ENCODE peak calls at places on chromosomes 11 and 22, in five cellular contexts. X, W, I, E and K are unnamed samples.

GRCh38 chr11:119509969-119510401 is 87.0 kb upstream of the THY1 start:
- DNase-seq in W (no peak), E (peak), X (peak), I (peak), K (no peak)

GRCh38 chr11:2097356-2097997 is 41.7 kb downstream of the IGF2 start:
- DNase-seq in X (no peak), W (peak), E (peak), I (no peak), K (no peak)

GRCh38 chr11:14127679-14128078 is 165.2 kb downstream of the SPON1 start:
- DNase-seq in I (no peak), E (no peak), W (no peak), X (no peak), K (no peak)

GRCh38 chr11:62370743-62371440 is 33.6 kb downstream of the ASRGL1 start:
- DNase-seq in X (no peak), W (peak), I (no peak), E (no peak), K (no peak)

GRCh38 chr11:79229047-79229446 is 211.8 kb downstream of the TENM4 start:
- DNase-seq in X (no peak), W (no peak), E (no peak), I (no peak), K (no peak)

GRCh38 chr22:27990879-27991278 is 71.8 kb upstream of the PITPNB start:
- DNase-seq in W (no peak), I (no peak), E (peak), X (no peak), K (peak)

GRCh38 chr11:65003282-65003681 is 6.5 kb upstream of the BATF2 start:
- DNase-seq in X (no peak), W (no peak), E (peak), I (no peak), K (no peak)

GRCh38 chr22:37713761-37714160 is 16.9 kb downstream of the TRIOBP start:
- DNase-seq in I (no peak), W (no peak), E (no peak), X (no peak), K (no peak)

GRCh38 chr11:101866619-101867491 is 48.0 kb upstream of the CEP126 start:
- DNase-seq in X (peak), W (no peak), I (no peak), E (peak), K (no peak)

GRCh38 chr11:32079511-32079910 is 11.4 kb upstream of the RCN1 start:
- DNase-seq in X (no peak), E (no peak), I (no peak), W (no peak), K (no peak)

GRCh38 chr22:39589880-39590279 is 19.3 kb downstream of the CACNA1I start:
- DNase-seq in W (no peak), X (no peak), I (no peak), E (no peak), K (no peak)

GRCh38 chr22:23220485-23221350 is 40.4 kb downstream of the BCR start:
- DNase-seq in I (no peak), W (peak), X (no peak), E (no peak), K (no peak)

GRCh38 chr11:36142439-36142838 is 146.8 kb downstream of the COMMD9 start:
- DNase-seq in E (no peak), W (no peak), I (no peak), X (no peak), K (no peak)

GRCh38 chr22:22909605-22910271 is 22.1 kb downstream of the IGLL5 start:
- DNase-seq in X (no peak), I (no peak), E (no peak), W (no peak), K (no peak)

GRCh38 chr11:96154802-96155520 is 188.0 kb downstream of the MAML2 start:
- DNase-seq in E (peak), I (no peak), W (no peak), X (no peak), K (no peak)

GRCh38 chr11:23680488-23681230 is 816.2 kb upstream of the LUZP2 start:
- DNase-seq in W (no peak), X (no peak), I (no peak), E (no peak), K (no peak)

GRCh38 chr11:26324270-26324669 is 7.7 kb upstream of the ANO3 start:
- DNase-seq in I (no peak), X (no peak), W (no peak), E (no peak), K (no peak)

GRCh38 chr11:86069408-86070086 is 663 bp upstream of the PICALM start:
- DNase-seq in W (no peak), E (peak), X (no peak), I (peak), K (no peak)

GRCh38 chr22:45310331-45311032 is 748 bp downstream of the FAM118A start:
- DNase-seq in E (no peak), I (no peak), X (no peak), W (no peak), K (no peak)

GRCh38 chr22:17985606-17986005 is 38.8 kb downstream of the MICAL3 start:
- DNase-seq in E (no peak), I (no peak), X (no peak), W (no peak), K (no peak)

GRCh38 chr22:19942886-19943664 is 1.5 kb upstream of the TXNRD2 start:
- DNase-seq in X (no peak), W (peak), I (peak), E (peak), K (no peak)

GRCh38 chr11:2178906-2179494 is 7.4 kb upstream of the TH start:
- DNase-seq in X (peak), E (peak), I (no peak), W (no peak), K (no peak)

GRCh38 chr11:37504066-37504611 is 906.1 kb upstream of the RAG2 start:
- DNase-seq in I (peak), X (no peak), E (peak), W (no peak), K (no peak)

GRCh38 chr11:33197915-33198727 is 36.8 kb upstream of the CSTF3 start:
- DNase-seq in I (no peak), X (no peak), E (no peak), W (no peak), K (no peak)

GRCh38 chr11:116927163-116927772 is 89.8 kb upstream of the APOA1 start:
- DNase-seq in W (no peak), I (no peak), X (no peak), E (peak), K (no peak)

GRCh38 chr22:45031629-45032403 is 22.0 kb upstream of the PHF21B start:
- DNase-seq in X (no peak), W (no peak), I (no peak), E (no peak), K (no peak)